ENCODE peak calls at places on chromosome 11, in seven cellular contexts. One of them, this sample, is unnamed.

GRCh38 chr11:133926466-133927246 is 30.1 kb downstream of the IGSF9B start:
- DNase-seq in lower lobe of right lung: no peak
- DNase-seq in body of pancreas: no peak
- DNase-seq in right lobe of liver: no peak
- DNase-seq in coronary artery: no peak
- DNase-seq in cardiac muscle cell: no peak
- DNase-seq in esophagus squamous epithelium: no peak
- DNase-seq in this sample: no peak

GRCh38 chr11:100929377-100929776 is 200.2 kb downstream of the PGR start:
- DNase-seq in lower lobe of right lung: no peak
- DNase-seq in body of pancreas: no peak
- DNase-seq in right lobe of liver: no peak
- DNase-seq in coronary artery: no peak
- DNase-seq in cardiac muscle cell: no peak
- DNase-seq in esophagus squamous epithelium: no peak
- DNase-seq in this sample: no peak

GRCh38 chr11:70771099-70771885 is 373.0 kb downstream of the CTTN start:
- DNase-seq in lower lobe of right lung: no peak
- DNase-seq in body of pancreas: peak; percentile 14
- DNase-seq in right lobe of liver: no peak
- DNase-seq in coronary artery: no peak
- DNase-seq in cardiac muscle cell: no peak
- DNase-seq in esophagus squamous epithelium: no peak
- DNase-seq in this sample: no peak

GRCh38 chr11:128686745-128687177 is 7.1 kb upstream of the FLI1 start:
- DNase-seq in lower lobe of right lung: peak; percentile 78
- DNase-seq in body of pancreas: peak; percentile 40
- DNase-seq in right lobe of liver: no peak
- DNase-seq in coronary artery: no peak
- DNase-seq in cardiac muscle cell: peak; percentile 54
- DNase-seq in esophagus squamous epithelium: no peak
- DNase-seq in this sample: no peak

GRCh38 chr11:120331301-120331966 is 4.8 kb upstream of the ARHGEF12 start:
- DNase-seq in lower lobe of right lung: no peak
- DNase-seq in body of pancreas: peak; percentile 67
- DNase-seq in right lobe of liver: no peak
- DNase-seq in coronary artery: no peak
- DNase-seq in cardiac muscle cell: no peak
- DNase-seq in esophagus squamous epithelium: no peak
- DNase-seq in this sample: no peak

GRCh38 chr11:105148241-105148640 is 8.7 kb upstream of the CARD18 start:
- DNase-seq in lower lobe of right lung: no peak
- DNase-seq in body of pancreas: no peak
- DNase-seq in right lobe of liver: no peak
- DNase-seq in coronary artery: no peak
- DNase-seq in cardiac muscle cell: no peak
- DNase-seq in esophagus squamous epithelium: no peak
- DNase-seq in this sample: no peak

GRCh38 chr11:59135648-59136461 is 6.8 kb upstream of the FAM111A start:
- DNase-seq in lower lobe of right lung: peak; percentile 89
- DNase-seq in body of pancreas: peak; percentile 85
- DNase-seq in right lobe of liver: peak; percentile 77
- DNase-seq in coronary artery: peak; percentile 79
- DNase-seq in cardiac muscle cell: peak; percentile 80
- DNase-seq in esophagus squamous epithelium: peak; percentile 34
- DNase-seq in this sample: peak; percentile 82

GRCh38 chr11:40314327-40314726 is 1145.1 kb downstream of the LRRC4C start:
- DNase-seq in lower lobe of right lung: no peak
- DNase-seq in body of pancreas: no peak
- DNase-seq in right lobe of liver: no peak
- DNase-seq in coronary artery: no peak
- DNase-seq in cardiac muscle cell: no peak
- DNase-seq in esophagus squamous epithelium: no peak
- DNase-seq in this sample: no peak

GRCh38 chr11:79940165-79940564 is 499.3 kb upstream of the TENM4 start:
- DNase-seq in lower lobe of right lung: no peak
- DNase-seq in body of pancreas: no peak
- DNase-seq in right lobe of liver: no peak
- DNase-seq in coronary artery: no peak
- DNase-seq in cardiac muscle cell: no peak
- DNase-seq in esophagus squamous epithelium: no peak
- DNase-seq in this sample: no peak

GRCh38 chr11:64747961-64748715 is 4.2 kb upstream of the RASGRP2 start:
- DNase-seq in lower lobe of right lung: no peak
- DNase-seq in body of pancreas: no peak
- DNase-seq in right lobe of liver: no peak
- DNase-seq in coronary artery: no peak
- DNase-seq in cardiac muscle cell: no peak
- DNase-seq in esophagus squamous epithelium: no peak
- DNase-seq in this sample: no peak

GRCh38 chr11:113349528-113349927 is 35.1 kb downstream of the TTC12 start:
- DNase-seq in lower lobe of right lung: no peak
- DNase-seq in body of pancreas: no peak
- DNase-seq in right lobe of liver: no peak
- DNase-seq in coronary artery: no peak
- DNase-seq in cardiac muscle cell: no peak
- DNase-seq in esophagus squamous epithelium: no peak
- DNase-seq in this sample: no peak

GRCh38 chr11:11709447-11710239 is 87.8 kb upstream of the GALNT18 start:
- DNase-seq in lower lobe of right lung: no peak
- DNase-seq in body of pancreas: no peak
- DNase-seq in right lobe of liver: no peak
- DNase-seq in coronary artery: no peak
- DNase-seq in cardiac muscle cell: no peak
- DNase-seq in esophagus squamous epithelium: no peak
- DNase-seq in this sample: no peak

GRCh38 chr11:78952866-78953265 is 378.2 kb upstream of the NARS2 start:
- DNase-seq in lower lobe of right lung: no peak
- DNase-seq in body of pancreas: no peak
- DNase-seq in right lobe of liver: no peak
- DNase-seq in coronary artery: no peak
- DNase-seq in cardiac muscle cell: no peak
- DNase-seq in esophagus squamous epithelium: no peak
- DNase-seq in this sample: no peak

GRCh38 chr11:60941371-60942119 is 10.4 kb downstream of the SLC15A3 start:
- DNase-seq in lower lobe of right lung: no peak
- DNase-seq in body of pancreas: no peak
- DNase-seq in right lobe of liver: no peak
- DNase-seq in coronary artery: no peak
- DNase-seq in cardiac muscle cell: no peak
- DNase-seq in esophagus squamous epithelium: no peak
- DNase-seq in this sample: no peak

GRCh38 chr11:108084811-108085210 is 36.6 kb upstream of the ACAT1 start:
- DNase-seq in lower lobe of right lung: no peak
- DNase-seq in body of pancreas: no peak
- DNase-seq in right lobe of liver: no peak
- DNase-seq in coronary artery: no peak
- DNase-seq in cardiac muscle cell: no peak
- DNase-seq in esophagus squamous epithelium: no peak
- DNase-seq in this sample: no peak

GRCh38 chr11:105937331-105937730 is 84.7 kb downstream of the MSANTD4 start:
- DNase-seq in lower lobe of right lung: no peak
- DNase-seq in body of pancreas: no peak
- DNase-seq in right lobe of liver: no peak
- DNase-seq in coronary artery: no peak
- DNase-seq in cardiac muscle cell: no peak
- DNase-seq in esophagus squamous epithelium: no peak
- DNase-seq in this sample: no peak

DNA sequence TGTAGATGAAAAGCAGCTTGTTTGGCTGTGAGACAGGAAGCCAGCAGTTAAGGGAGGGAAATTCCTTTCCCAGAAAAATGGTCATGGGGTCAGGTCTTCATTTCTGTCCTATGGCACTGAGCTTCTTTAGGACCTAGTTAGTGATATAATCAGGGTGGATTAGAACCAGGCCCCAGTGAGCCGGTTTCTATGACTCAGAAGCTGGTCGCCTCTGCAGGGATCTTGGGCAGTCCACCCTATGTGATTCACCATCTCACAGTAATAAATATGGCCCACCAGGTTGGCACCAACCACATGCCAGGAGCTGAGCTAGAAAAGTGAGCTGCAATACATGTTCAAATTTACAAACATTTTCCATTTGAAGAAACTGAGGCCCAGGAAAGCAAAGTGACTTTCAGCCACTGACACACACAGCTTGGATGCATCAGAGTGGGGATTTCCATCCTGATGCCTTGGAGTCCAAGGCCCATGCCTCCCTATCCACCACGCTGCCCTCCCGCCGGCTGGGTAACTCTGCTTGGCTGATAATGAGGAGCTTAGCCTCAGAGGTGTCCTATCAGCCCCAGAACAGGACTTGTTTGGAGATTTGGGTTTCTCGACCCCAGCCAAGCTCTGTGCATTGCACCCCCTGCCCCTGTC is 42.0 kb downstream of the CD82 start:
- DNase-seq in lower lobe of right lung: no peak
- DNase-seq in body of pancreas: no peak
- DNase-seq in right lobe of liver: no peak
- DNase-seq in coronary artery: no peak
- DNase-seq in cardiac muscle cell: no peak
- DNase-seq in esophagus squamous epithelium: no peak
- DNase-seq in this sample: no peak
- H3K27ac ChIP-seq in lower lobe of right lung: no peak overlapping the region
- H3K27ac ChIP-seq in body of pancreas: no peak overlapping the region
- H3K27ac ChIP-seq in right lobe of liver: no peak overlapping the region
- H3K27ac ChIP-seq in coronary artery: peak overlapping the region; percentile 1
- H3K27ac ChIP-seq in cardiac muscle cell: no peak overlapping the region
- H3K27ac ChIP-seq in esophagus squamous epithelium: no peak overlapping the region
- H3K27ac ChIP-seq in this sample: peak overlapping the region; percentile 82

GRCh38 chr11:117875397-117876048 is 935 bp downstream of the FXYD6 start:
- DNase-seq in lower lobe of right lung: no peak
- DNase-seq in body of pancreas: no peak
- DNase-seq in right lobe of liver: no peak
- DNase-seq in coronary artery: peak; percentile 72
- DNase-seq in cardiac muscle cell: peak; percentile 42
- DNase-seq in esophagus squamous epithelium: no peak
- DNase-seq in this sample: no peak

GRCh38 chr11:117876049-117876340 is 463 bp downstream of the FXYD6 start:
- DNase-seq in lower lobe of right lung: no peak
- DNase-seq in body of pancreas: no peak
- DNase-seq in right lobe of liver: no peak
- DNase-seq in coronary artery: no peak
- DNase-seq in cardiac muscle cell: no peak
- DNase-seq in esophagus squamous epithelium: no peak
- DNase-seq in this sample: no peak

GRCh38 chr11:117878314-117878938 is 2.0 kb upstream of the FXYD6 start:
- DNase-seq in lower lobe of right lung: no peak
- DNase-seq in body of pancreas: no peak
- DNase-seq in right lobe of liver: no peak
- DNase-seq in coronary artery: peak; percentile 43
- DNase-seq in cardiac muscle cell: no peak
- DNase-seq in esophagus squamous epithelium: no peak
- DNase-seq in this sample: no peak

GRCh38 chr11:117876341-117877119 is at the start of gene FXYD6:
- DNase-seq in lower lobe of right lung: no peak
- DNase-seq in body of pancreas: peak; percentile 32
- DNase-seq in right lobe of liver: no peak
- DNase-seq in coronary artery: peak; percentile 76
- DNase-seq in cardiac muscle cell: peak; percentile 92
- DNase-seq in esophagus squamous epithelium: no peak
- DNase-seq in this sample: no peak

GRCh38 chr11:117877120-117877784 is 794 bp upstream of the FXYD6 start:
- DNase-seq in lower lobe of right lung: no peak
- DNase-seq in body of pancreas: no peak
- DNase-seq in right lobe of liver: no peak
- DNase-seq in coronary artery: peak; percentile 65
- DNase-seq in cardiac muscle cell: no peak
- DNase-seq in esophagus squamous epithelium: no peak
- DNase-seq in this sample: no peak
- TF ChIP-seq CTCF in lower lobe of right lung: no peak
- TF ChIP-seq CTCF in body of pancreas: no peak
- TF ChIP-seq CTCF in right lobe of liver: no peak
- TF ChIP-seq CTCF in coronary artery: no peak
- TF ChIP-seq CTCF in cardiac muscle cell: no peak
- TF ChIP-seq CTCF in esophagus squamous epithelium: no peak
- TF ChIP-seq CTCF in this sample: no peak

GRCh38 chr11:65920035-65920802 is 993 bp downstream of the DRAP1 start:
- DNase-seq in lower lobe of right lung: no peak
- DNase-seq in body of pancreas: no peak
- DNase-seq in right lobe of liver: peak; percentile 60
- DNase-seq in coronary artery: no peak
- DNase-seq in cardiac muscle cell: no peak
- DNase-seq in esophagus squamous epithelium: no peak
- DNase-seq in this sample: no peak
- H3K27ac ChIP-seq in lower lobe of right lung: peak overlapping the region; percentile 88
- H3K27ac ChIP-seq in body of pancreas: peak overlapping the region; percentile 88
- H3K27ac ChIP-seq in right lobe of liver: peak overlapping the region; percentile 78
- H3K27ac ChIP-seq in coronary artery: peak overlapping the region; percentile 70
- H3K27ac ChIP-seq in cardiac muscle cell: no peak overlapping the region
- H3K27ac ChIP-seq in esophagus squamous epithelium: peak overlapping the region; percentile 98
- H3K27ac ChIP-seq in this sample: peak overlapping the region; percentile 90

DNA sequence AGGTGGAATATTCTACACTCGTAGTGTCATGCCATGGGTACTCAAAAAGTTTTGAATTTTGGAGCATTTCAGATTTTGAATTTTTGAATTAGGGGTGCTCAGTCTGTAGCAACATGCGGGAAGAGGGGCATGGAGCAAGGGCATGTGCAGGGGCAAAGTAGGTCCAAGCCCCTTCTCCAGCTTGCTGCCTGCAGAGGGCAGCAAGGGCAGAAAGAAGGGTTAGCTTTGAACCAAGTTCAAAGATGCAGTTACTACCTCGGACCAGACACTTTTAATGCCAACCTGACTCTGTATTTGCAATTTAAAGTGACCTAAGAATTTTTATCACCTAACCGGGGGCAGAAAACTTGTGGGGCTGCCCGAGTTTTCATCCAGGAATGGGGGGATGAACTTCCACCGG is 68.2 kb downstream of the CD82 start:
- DNase-seq in lower lobe of right lung: no peak
- DNase-seq in body of pancreas: no peak
- DNase-seq in right lobe of liver: no peak
- DNase-seq in coronary artery: no peak
- DNase-seq in cardiac muscle cell: peak; percentile 49
- DNase-seq in esophagus squamous epithelium: no peak
- DNase-seq in this sample: no peak
- TF ChIP-seq CTCF in lower lobe of right lung: no peak
- TF ChIP-seq CTCF in body of pancreas: no peak
- TF ChIP-seq CTCF in right lobe of liver: no peak
- TF ChIP-seq CTCF in coronary artery: no peak
- TF ChIP-seq CTCF in cardiac muscle cell: peak; percentile 50
- TF ChIP-seq CTCF in esophagus squamous epithelium: no peak
- TF ChIP-seq CTCF in this sample: no peak

DNA sequence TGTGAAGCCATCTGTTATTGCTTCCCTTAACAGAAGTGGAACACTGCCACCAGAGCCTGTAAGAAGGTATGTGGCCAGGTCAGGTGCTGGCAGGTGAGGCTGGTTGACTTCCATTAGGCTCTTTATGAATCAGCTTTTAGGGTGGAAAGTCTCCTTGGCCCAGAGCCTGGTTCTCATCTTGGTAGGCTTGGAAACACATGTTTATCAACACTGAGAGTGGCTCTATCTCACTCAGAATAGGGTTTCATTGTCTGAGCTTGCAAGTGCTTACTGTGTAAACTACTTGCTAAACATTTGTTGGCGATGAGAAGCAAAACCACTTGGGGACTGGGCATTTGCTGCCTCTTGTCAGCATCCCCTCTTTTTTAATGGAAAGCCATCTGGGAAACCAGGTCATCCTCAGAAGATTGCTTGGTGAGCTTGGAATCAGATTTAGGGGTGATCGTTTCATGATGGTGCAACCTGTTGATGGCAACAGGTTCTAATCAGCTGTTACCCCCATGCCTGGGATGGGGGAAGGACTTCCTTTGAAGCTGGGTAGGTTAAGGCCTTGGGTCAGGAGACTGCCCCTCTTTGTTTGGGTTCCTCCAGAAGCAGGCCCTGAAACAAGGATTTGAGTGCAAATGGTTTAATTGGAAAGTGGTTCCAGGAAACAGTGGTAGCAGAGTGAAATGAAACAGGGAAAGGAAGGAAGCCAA is 75.0 kb upstream of the AMPD3 start:
- DNase-seq in lower lobe of right lung: no peak
- DNase-seq in body of pancreas: peak; percentile 49
- DNase-seq in right lobe of liver: no peak
- DNase-seq in coronary artery: no peak
- DNase-seq in cardiac muscle cell: no peak
- DNase-seq in esophagus squamous epithelium: no peak
- DNase-seq in this sample: no peak
- H3K27ac ChIP-seq in lower lobe of right lung: peak overlapping the region; percentile 63
- H3K27ac ChIP-seq in body of pancreas: no peak overlapping the region
- H3K27ac ChIP-seq in right lobe of liver: no peak overlapping the region
- H3K27ac ChIP-seq in coronary artery: no peak overlapping the region
- H3K27ac ChIP-seq in cardiac muscle cell: no peak overlapping the region
- H3K27ac ChIP-seq in esophagus squamous epithelium: no peak overlapping the region
- H3K27ac ChIP-seq in this sample: no peak overlapping the region

This sample was measured in tibial artery.